ENCODE peak calls at places on chromosome 2, in six cellular contexts. B is CD8-positive, alpha-beta T cell; A is NCI-H1048; Y is NCI-H2107; V is endodermal cell; X is body of pancreas. U is an unnamed sample.

GRCh38 chr2:45119038-45119437 is 109.8 kb upstream of the SIX2 start:
- DNase-seq in B (no peak), A (no peak), Y (no peak), V (no peak), X (no peak), U (no peak)

GRCh38 chr2:228334173-228334572 is 152.7 kb upstream of the SPHKAP start:
- DNase-seq in B (no peak), A (no peak), Y (no peak), V (no peak), X (no peak), U (no peak)

GRCh38 chr2:121147766-121148165 is 137.2 kb downstream of the TFCP2L1 start:
- DNase-seq in B (no peak), A (no peak), Y (no peak), V (no peak), X (no peak), U (no peak)

GRCh38 chr2:237471457-237472186 is 15.4 kb upstream of the MLPH start:
- DNase-seq in B (peak; percentile 31), A (no peak), Y (no peak), V (peak; percentile 89), X (peak; percentile 55), U (no peak)

GRCh38 chr2:33123216-33123615 is 176.5 kb downstream of the LTBP1 start:
- DNase-seq in B (no peak), A (no peak), Y (no peak), V (no peak), X (no peak), U (no peak)

GRCh38 chr2:20617081-20617575 is 33.8 kb downstream of the HS1BP3 start:
- DNase-seq in B (no peak), A (no peak), Y (no peak), V (peak; percentile 90), X (peak; percentile 47), U (no peak)

GRCh38 chr2:115083216-115083615 is 640.8 kb downstream of the DPP10 start:
- DNase-seq in B (no peak), A (peak; percentile 56), Y (no peak), V (peak; percentile 48), X (no peak), U (no peak)

GRCh38 chr2:162928356-162928755 is 89.8 kb upstream of the KCNH7 start:
- DNase-seq in B (no peak), A (no peak), Y (no peak), V (no peak), X (no peak), U (no peak)

GRCh38 chr2:157838442-157839161 is 37.5 kb downstream of the ACVR1 start:
- DNase-seq in B (no peak), A (no peak), Y (no peak), V (peak; percentile 69), X (peak; percentile 83), U (no peak)

GRCh38 chr2:205967391-205968075 is 118.4 kb downstream of the INO80D start:
- DNase-seq in B (no peak), A (no peak), Y (no peak), V (no peak), X (no peak), U (no peak)

GRCh38 chr2:12321017-12321641 is 395.6 kb upstream of the TRIB2 start:
- DNase-seq in B (no peak), A (no peak), Y (no peak), V (no peak), X (peak; percentile 35), U (no peak)

GRCh38 chr2:240498171-240498957 is 59.4 kb downstream of the ANKMY1 start:
- DNase-seq in B (no peak), A (no peak), Y (no peak), V (peak; percentile 14), X (no peak), U (no peak)